ENCODE peak calls at places on chromosomes 2 and 18, in six cellular contexts. M is gastrocnemius medialis, J is NB4, H is Peyer's patch, Q is stomach, T is heart left ventricle. G is an unnamed sample.

GRCh38 chr2:38751847-38752410 is 768 bp upstream of the SRSF7 start:
- DNase-seq in H (no peak), T (no peak), M (no peak), Q (no peak), J (no peak), G (no peak)

GRCh38 chr2:28250006-28250405 is 142.7 kb upstream of the FOSL2 start:
- DNase-seq in J (no peak), T (no peak), H (no peak), Q (no peak), M (no peak), G (no peak)

GRCh38 chr18:75977069-75977468 is 518.0 kb downstream of the ZNF516 start:
- DNase-seq in Q (no peak), J (peak), H (no peak), M (no peak), T (no peak), G (no peak)

GRCh38 chr2:233085037-233085838 is 25.1 kb downstream of the INPP5D start:
- DNase-seq in T (no peak), M (no peak), H (peak), Q (no peak), J (no peak), G (no peak)

GRCh38 chr18:7608798-7609197 is 41.7 kb downstream of the PTPRM start:
- DNase-seq in J (no peak), M (no peak), T (no peak), Q (no peak), H (no peak), G (no peak)

GRCh38 chr18:26312196-26312595 is 86.0 kb downstream of the TAF4B start:
- DNase-seq in M (no peak), J (no peak), Q (no peak), H (no peak), T (no peak), G (no peak)

GRCh38 chr2:232731470-232731869 is 34.3 kb downstream of the GIGYF2 start:
- DNase-seq in T (no peak), M (no peak), J (no peak), Q (no peak), H (no peak), G (no peak)

GRCh38 chr2:150370600-150370999 is 116.9 kb downstream of the RND3 start:
- DNase-seq in Q (no peak), M (no peak), J (no peak), H (no peak), T (no peak), G (no peak)

GRCh38 chr18:32425466-32425865 is 45.2 kb downstream of the GAREM1 start:
- DNase-seq in J (no peak), H (no peak), T (no peak), Q (no peak), M (no peak), G (no peak)

GRCh38 chr18:74597662-74598349 is at the start of gene ZNF407:
- DNase-seq in T (peak), Q (peak), M (peak), H (peak), J (peak), G (peak)

GRCh38 chr18:74604366-74604765 is 6.7 kb downstream of the ZNF407 start:
- DNase-seq in J (no peak), Q (no peak), H (no peak), M (no peak), T (no peak), G (no peak)

GRCh38 chr18:74595425-74595824 is 2.2 kb upstream of the ZNF407 start:
- DNase-seq in J (no peak), M (no peak), H (no peak), T (no peak), Q (no peak), G (no peak)

GRCh38 chr18:74596959-74597661 is 560 bp upstream of the ZNF407 start:
- DNase-seq in H (peak), Q (peak), T (peak), M (peak), J (peak), G (no peak)

GRCh38 chr18:74598350-74599001 is 806 bp downstream of the ZNF407 start:
- DNase-seq in Q (peak), H (peak), J (peak), T (peak), M (peak), G (no peak)
- TF ChIP-seq POLR2A in Q (no peak), H (no peak), J (peak), T (no peak), M (no peak), G (peak)

GRCh38 chr18:11947214-11948119 is 33.8 kb upstream of the IMPA2 start:
- DNase-seq in T (peak), M (peak), Q (peak), H (peak), J (peak), G (peak)
- TF ChIP-seq POLR2A in T (peak), M (peak), Q (no peak), H (peak), J (peak), G (peak)

DNA sequence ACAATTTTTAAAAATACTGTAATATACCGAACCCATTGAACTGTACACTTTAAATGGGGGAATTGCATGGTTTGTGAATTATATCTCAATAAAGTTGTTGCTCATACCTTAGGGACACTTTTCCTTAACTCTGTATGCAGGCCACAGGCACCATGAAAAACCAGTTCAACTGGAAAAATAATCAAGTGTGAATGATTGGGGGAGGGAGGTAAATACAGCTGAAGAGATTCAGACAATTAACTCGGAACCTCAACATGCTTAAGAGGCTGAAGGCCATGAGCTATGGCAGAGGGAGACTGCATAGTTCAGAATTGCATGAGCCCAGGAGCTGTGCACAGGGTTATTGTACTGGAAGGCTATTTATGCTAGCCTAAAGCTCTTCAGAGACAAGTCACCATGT is 42.2 kb downstream of the HRH4 start:
- DNase-seq in H (no peak), M (no peak), Q (no peak), J (no peak), T (no peak), G (no peak)
- TF ChIP-seq POLR2A in H (no peak), M (no peak), Q (no peak), J (no peak), T (no peak), G (no peak)

DNA sequence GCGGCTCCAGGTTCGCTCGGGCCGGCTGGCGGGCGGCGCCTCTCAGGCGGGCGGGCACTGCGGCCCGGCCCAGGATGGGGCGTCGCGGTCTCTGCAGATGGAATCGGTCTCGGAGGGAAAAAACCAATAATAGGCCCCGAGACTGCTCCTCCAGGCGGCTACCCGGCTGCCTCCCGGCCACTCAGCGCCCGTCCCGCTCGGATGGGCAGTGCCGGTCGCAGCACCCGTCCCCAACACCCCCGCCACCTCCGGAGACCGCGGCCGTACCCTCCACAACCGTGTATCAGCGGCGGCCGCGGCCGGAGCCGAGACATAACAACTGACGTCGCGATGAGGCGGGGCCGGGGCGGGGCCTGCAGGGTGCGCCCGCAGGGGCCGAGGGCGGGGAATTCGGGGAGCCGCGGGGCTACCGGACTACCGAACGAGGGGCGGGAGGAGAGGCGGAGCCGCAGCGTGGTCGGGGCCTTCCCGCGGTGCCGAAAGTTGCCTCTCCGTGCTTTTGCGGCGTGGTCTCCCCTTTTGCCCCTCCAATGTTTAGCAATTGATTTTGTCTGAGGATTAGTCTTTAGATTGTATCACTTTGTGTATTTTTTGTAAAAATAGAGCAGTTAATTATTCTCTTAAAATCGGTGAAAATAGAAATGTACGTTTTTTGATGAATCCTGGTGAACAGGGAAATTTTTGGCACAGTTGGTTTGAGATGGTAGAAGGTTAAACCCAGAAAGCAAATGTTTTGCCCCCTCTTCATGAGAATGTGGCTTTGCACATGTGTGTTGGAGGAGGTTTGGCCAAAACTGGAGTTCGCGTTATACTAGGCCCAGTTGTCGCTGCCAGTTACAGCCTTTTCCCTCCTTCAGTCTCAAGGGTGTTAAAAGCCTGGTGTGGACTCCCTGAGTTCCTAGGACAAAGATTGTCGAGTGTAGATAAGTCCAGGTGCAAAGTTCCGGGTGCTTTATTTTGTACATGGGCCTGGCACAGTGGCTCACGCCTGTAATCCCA is at the start of gene RNF103:
- DNase-seq in M (peak), Q (peak), J (peak), H (peak), T (peak), G (peak)
- TF ChIP-seq POLR2A in M (peak), Q (no peak), J (peak), H (peak), T (peak), G (peak)

GRCh38 chr18:46173393-46174316 is 69.5 kb downstream of the HAUS1 start:
- DNase-seq in H (peak), J (peak), T (peak), Q (peak), M (peak), G (peak)
- TF ChIP-seq POLR2A in H (peak), J (peak), T (peak), Q (no peak), M (peak), G (peak)

DNA sequence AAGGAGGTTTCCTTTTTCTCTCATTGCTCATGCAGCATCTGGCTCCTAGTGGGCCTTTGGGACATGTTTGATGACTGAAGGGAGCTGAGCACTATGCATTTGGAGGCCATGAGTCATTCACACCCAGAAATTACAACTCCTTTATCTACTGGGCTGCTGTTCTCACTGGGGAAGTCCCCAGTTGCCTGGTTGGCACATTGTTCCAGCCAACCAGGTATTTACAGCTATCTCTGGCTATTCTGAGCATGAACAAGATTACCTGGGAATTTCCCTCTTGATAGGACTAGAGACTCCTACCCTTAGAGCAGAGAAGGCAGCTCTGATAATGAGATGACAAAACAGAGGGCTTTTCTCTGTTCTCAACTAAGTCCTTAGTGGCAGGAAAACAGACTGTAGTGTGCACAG is 206.5 kb downstream of the SETBP1 start:
- DNase-seq in M (no peak), J (peak), H (no peak), T (peak), Q (peak), G (peak)
- TF ChIP-seq POLR2A in M (no peak), J (no peak), H (no peak), T (no peak), Q (no peak), G (no peak)

GRCh38 chr2:1898461-1899395 is 154.4 kb upstream of the PXDN start:
- DNase-seq in H (no peak), M (no peak), T (no peak), Q (no peak), J (no peak), G (no peak)

GRCh38 chr2:1899396-1899730 is 155.0 kb upstream of the PXDN start:
- DNase-seq in T (no peak), Q (no peak), H (no peak), M (no peak), J (no peak), G (no peak)

GRCh38 chr2:1900736-1901135 is 156.4 kb upstream of the PXDN start:
- DNase-seq in M (no peak), Q (no peak), J (peak), T (no peak), H (no peak), G (no peak)
- TF ChIP-seq POLR2A in M (no peak), Q (no peak), J (no peak), T (no peak), H (no peak), G (no peak)

DNA sequence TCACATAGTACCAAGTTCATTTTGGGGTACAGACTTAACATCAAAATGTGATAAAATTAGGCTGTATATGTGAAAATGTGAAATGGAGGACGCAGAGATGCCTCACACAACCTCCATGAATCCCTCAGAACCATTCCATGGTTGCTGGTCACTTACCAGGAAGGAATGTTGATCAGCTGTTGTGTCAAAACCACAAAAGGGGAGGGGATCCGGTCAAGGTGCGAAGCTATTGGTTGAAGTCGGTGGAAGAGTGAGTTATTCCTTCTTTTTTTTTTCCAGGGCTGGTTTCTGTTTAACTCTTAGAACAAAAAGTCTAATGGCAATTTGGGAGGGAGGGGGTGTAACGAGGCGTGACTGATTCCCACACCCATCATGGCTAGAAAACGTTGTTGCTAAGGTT is 32.3 kb upstream of the REG3A start:
- DNase-seq in Q (no peak), T (no peak), J (no peak), M (no peak), H (no peak), G (no peak)
- TF ChIP-seq POLR2A in Q (no peak), T (no peak), J (no peak), M (no peak), H (no peak), G (no peak)

DNA sequence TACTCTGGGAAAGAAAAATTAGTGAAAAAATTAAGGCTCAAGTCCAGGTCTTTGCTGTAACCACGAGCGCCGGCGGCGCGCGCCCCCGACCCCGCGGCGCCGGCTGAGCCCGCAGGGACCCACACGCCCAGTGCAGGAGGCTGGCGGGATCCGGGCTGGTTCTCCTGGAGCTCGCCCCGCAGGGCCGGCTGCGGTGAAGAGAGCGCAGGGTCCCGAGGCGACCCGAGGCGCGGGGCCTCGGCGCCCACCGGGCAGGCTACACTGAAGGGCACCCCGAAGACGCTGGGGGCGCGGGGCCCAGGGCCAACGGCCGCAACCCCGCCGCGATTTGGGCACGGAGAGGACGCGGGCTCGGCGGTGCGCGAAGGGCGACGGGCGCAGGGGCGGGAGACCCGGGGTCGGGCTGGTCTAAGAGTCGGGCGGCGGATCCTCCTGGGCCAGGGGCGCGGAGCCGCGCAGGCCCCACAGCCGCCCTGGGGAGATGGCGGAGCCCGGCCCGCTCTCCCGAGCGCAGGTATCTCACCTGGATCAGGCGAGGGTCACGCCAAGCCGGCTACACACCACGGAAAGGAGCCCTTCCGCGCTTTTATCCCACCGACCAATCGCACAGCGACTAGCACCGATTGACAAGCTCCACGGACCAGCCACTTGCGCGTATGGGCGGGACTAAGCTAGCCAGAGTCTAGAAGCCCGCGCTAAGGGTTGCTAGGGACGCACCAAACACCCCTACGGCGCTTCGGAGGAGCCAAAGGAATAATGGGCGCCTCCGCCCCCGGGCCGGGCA is at the start of gene PASK:
- DNase-seq in M (peak), J (peak), T (peak), Q (peak), H (peak), G (peak)
- TF ChIP-seq POLR2A in M (no peak), J (peak), T (no peak), Q (no peak), H (no peak), G (peak)

GRCh38 chr2:157179706-157180105 is 77.8 kb upstream of the GALNT5 start:
- DNase-seq in Q (no peak), J (no peak), M (no peak), T (no peak), H (no peak), G (no peak)

GRCh38 chr2:157178865-157179264 is 78.6 kb upstream of the GALNT5 start:
- DNase-seq in M (no peak), Q (no peak), T (no peak), J (peak), H (no peak), G (no peak)

GRCh38 chr2:157182204-157182709 is 75.2 kb upstream of the GALNT5 start:
- DNase-seq in Q (no peak), H (no peak), J (no peak), M (no peak), T (no peak), G (no peak)

GRCh38 chr2:157182834-157183396 is 74.6 kb upstream of the GALNT5 start:
- DNase-seq in H (no peak), M (no peak), Q (no peak), T (no peak), J (peak), G (no peak)

DNA sequence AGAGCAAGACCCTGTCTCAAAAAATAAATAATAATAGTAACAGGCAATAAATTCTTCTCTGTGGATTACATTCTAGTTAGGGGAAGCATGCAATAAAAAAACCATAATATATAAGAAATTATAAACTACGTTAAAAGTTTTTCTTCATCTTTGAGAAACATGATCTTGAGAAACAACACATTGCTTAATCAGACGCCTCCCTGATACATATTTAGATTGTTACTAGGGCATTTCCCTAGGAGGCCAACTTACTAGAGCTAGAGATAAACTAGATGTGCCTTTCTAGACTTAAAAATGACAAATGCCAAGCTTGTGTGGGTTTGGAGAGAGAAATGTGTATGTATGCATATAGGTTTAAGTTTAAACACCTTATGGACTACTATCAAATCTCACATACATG is 76.3 kb upstream of the GALNT5 start:
- DNase-seq in Q (no peak), J (no peak), H (no peak), M (no peak), T (no peak), G (no peak)
- TF ChIP-seq POLR2A in Q (no peak), J (no peak), H (no peak), M (no peak), T (no peak), G (no peak)

G was measured in GM12878.